ENCODE peak calls at places on chromosomes 4 and X, in five cellular contexts. Q is IMR-90, P is esophagus squamous epithelium, A is Calu3, D is mucosa of descending colon. R is an unnamed sample.

GRCh38 chr4:27278615-27279014 is 418.0 kb downstream of the STIM2 start:
- DNase-seq in D (peak; percentile 49), A (peak; percentile 34), P (no peak), Q (peak; percentile 7), R (peak; percentile 1)

GRCh38 chrX:39158801-39159657 is 357.8 kb downstream of the MID1IP1 start:
- DNase-seq in D (no peak), A (no peak), Q (peak; percentile 11), P (no peak), R (peak; percentile 90)

GRCh38 chr4:134544303-134544761 is 342.7 kb upstream of the PABPC4L start:
- DNase-seq in D (no peak), P (no peak), Q (no peak), A (no peak), R (no peak)

GRCh38 chrX:37846141-37846540 is 1.2 kb downstream of the DYNLT3 start:
- DNase-seq in Q (peak; percentile 18), D (no peak), P (no peak), A (no peak), R (no peak)

GRCh38 chr4:93199492-93199891 is 629.1 kb upstream of the ATOH1 start:
- DNase-seq in D (no peak), A (no peak), P (no peak), Q (peak; percentile 29), R (peak; percentile 6)

GRCh38 chr4:155900402-155900801 is 3.1 kb upstream of the TDO2 start:
- DNase-seq in P (no peak), D (no peak), Q (peak; percentile 72), A (no peak), R (peak; percentile 31)

GRCh38 chrX:56764153-56764974 is 35.3 kb downstream of the NBDY start:
- DNase-seq in P (no peak), D (peak; percentile 58), A (peak; percentile 52), Q (peak; percentile 87), R (peak; percentile 48)

GRCh38 chr4:82748176-82748575 is 50.4 kb downstream of the SCD5 start:
- DNase-seq in Q (peak; percentile 65), D (no peak), A (no peak), P (no peak), R (no peak)

GRCh38 chr4:6749340-6750171 is 33.0 kb upstream of the KIAA0232 start:
- DNase-seq in Q (peak; percentile 33), A (peak; percentile 61), P (peak; percentile 30), D (peak; percentile 92), R (peak; percentile 15)

GRCh38 chr4:7166981-7167700 is 25.2 kb upstream of the SORCS2 start:
- DNase-seq in A (no peak), Q (no peak), D (peak; percentile 40), P (no peak), R (no peak)

GRCh38 chr4:83307920-83308319 is 23.3 kb upstream of the COQ2 start:
- DNase-seq in P (no peak), D (no peak), A (no peak), Q (no peak), R (no peak)

GRCh38 chr4:119510750-119511149 is 117.9 kb downstream of the PDE5A start:
- DNase-seq in D (no peak), P (no peak), Q (peak; percentile 48), A (no peak), R (no peak)

GRCh38 chr4:47704693-47705325 is 133.1 kb downstream of the CORIN start:
- DNase-seq in Q (peak; percentile 37), A (peak; percentile 42), D (peak; percentile 21), P (no peak), R (peak; percentile 35)

GRCh38 chr4:74635074-74635473 is 159.2 kb downstream of the BTC start:
- DNase-seq in A (no peak), Q (no peak), D (no peak), P (no peak), R (no peak)

GRCh38 chrX:129759576-129760061 is 20.1 kb upstream of the SASH3 start:
- DNase-seq in P (no peak), D (peak; percentile 31), A (peak; percentile 39), Q (peak; percentile 83), R (peak; percentile 57)

GRCh38 chrX:22542641-22543040 is 269.9 kb downstream of the CBLL2 start:
- DNase-seq in D (no peak), Q (peak; percentile 8), P (no peak), A (no peak), R (no peak)

GRCh38 chr4:81314897-81315470 is 100.0 kb upstream of the PRKG2 start:
- DNase-seq in P (no peak), Q (peak; percentile 80), A (no peak), D (no peak), R (peak; percentile 40)

GRCh38 chr4:95898226-95898625 is 58.3 kb downstream of the PDHA2 start:
- DNase-seq in A (no peak), P (no peak), D (no peak), Q (no peak), R (no peak)

GRCh38 chr4:144350706-144351105 is 210.2 kb upstream of the GYPA start:
- DNase-seq in D (no peak), A (no peak), Q (no peak), P (no peak), R (peak; percentile 39)

GRCh38 chr4:34920032-34920431 is 1324.3 kb downstream of the ARAP2 start:
- DNase-seq in A (no peak), Q (no peak), D (no peak), P (no peak), R (no peak)

GRCh38 chrX:12758291-12758690 is 32.9 kb upstream of the PRPS2 start:
- DNase-seq in Q (no peak), P (no peak), D (no peak), A (no peak), R (no peak)

GRCh38 chr4:174358823-174359222 is 75.1 kb downstream of the CEP44 start:
- DNase-seq in D (no peak), P (no peak), A (no peak), Q (peak; percentile 67), R (peak; percentile 62)

DNA sequence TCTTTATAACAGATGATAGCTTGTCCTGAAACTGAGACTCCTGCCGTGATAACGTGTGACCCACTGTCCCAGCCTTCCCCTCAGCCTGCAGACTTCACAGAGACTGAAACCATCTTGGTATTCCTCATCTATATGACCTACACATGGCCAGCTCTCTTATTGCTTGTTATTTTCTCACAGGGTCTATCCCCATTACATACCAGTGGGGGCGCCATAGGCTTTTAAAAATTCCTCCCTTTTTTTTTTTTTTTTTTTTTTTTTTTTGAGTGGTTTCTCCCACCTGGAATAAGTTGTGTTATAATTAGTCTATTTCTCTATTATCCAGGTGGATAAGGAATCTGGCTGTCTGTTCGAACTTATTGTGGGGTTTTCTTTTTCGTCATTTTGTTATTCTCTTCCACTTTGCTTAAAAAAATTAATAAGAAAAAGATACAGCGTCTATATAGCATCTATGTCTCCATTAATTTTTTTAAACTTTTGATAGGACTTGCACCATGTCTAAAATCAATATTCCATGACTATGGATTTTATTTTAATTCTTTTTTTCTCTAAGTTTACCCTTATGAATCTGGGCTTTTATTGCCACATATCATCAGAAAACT is 47.2 kb downstream of the GYG2 start:
- DNase-seq in D (no peak), P (no peak), Q (no peak), A (peak; percentile 10), R (no peak)
- TF ChIP-seq CTCF in D (no peak), P (no peak), Q (peak; percentile 37), A (no peak), R (peak; percentile 51)

DNA sequence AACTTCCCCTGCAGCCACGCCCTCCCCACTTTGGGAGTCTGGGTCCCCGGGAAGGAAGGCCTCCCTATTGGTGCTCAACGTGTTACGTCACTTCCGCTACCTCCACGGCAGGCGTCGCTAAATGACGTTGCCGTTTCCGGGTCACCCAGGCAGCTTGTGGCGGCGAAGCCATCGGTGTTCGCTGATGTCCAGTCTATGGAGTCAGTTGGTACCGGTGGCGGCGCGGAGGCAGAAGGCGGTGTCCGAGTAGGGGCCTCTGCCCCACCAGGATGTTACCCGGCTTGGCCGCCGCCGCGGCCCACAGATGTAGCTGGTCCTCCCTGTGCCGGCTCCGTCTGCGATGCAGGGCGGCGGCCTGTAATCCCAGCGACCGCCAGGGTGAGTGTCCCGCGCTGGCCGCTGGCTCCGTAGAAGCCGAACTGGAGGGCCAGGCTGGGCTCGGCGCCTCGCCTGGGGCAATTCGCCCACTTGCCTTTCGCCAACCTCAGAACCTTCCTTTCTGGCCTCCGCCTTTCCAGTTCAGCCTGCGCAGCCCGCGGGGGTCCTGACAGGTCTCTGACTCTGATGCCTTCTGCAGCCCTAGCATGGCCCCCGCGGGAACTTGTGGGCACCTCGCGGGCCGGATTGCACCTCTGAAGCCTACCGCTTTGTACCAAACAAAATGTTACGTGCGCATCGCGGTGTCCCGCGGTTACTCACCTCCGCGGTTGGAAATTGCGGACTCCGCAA is at the start of gene SLC30A9:
- DNase-seq in Q (peak; percentile 94), A (peak; percentile 85), P (peak; percentile 68), D (peak; percentile 98), R (peak; percentile 92)
- TF ChIP-seq CTCF in Q (peak; percentile 26), A (no peak), P (peak; percentile 44), D (no peak), R (peak; percentile 60)

DNA sequence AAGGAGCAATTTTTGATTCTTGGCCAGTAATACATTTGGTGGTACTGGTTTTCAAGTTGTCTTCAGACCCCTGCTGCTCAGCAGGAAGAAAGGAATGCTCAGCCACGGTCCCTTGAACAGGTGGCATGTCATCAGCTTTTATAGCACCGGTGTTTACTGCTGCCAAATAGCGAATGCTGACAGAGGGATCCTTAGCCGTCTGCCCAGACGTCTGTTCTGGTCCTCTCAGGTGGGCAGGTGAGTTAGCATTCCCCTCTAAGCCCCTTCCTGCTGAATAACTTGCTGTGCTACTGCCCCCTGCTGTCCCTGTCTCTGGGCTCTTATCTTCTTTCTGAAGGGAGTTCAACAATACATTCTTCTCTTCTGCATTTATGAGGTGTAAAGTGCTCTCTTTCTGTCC is 28.4 kb downstream of the BOD1L1 start:
- DNase-seq in D (no peak), P (no peak), A (no peak), Q (no peak), R (no peak)
- TF ChIP-seq CTCF in D (no peak), P (no peak), A (no peak), Q (peak; percentile 3), R (peak; percentile 62)

DNA sequence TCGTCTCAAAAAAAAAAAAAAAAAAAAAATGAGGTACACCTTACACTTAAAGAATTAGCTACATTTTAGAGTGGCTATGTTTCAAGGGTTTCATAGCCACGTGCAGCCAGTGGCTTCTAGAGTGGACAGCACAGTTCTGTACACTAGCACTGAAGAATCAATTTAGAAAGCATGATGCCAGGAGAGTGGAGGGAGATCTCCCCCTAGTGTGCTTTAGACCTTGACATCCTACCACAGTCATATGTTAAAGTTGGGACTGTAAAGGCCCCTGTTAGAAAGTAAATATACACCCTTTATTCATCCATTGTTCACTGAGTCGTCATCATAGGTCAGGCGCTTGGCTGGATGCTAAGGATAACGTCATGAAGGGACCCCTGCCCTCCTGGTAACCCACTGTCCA is 179.4 kb downstream of the QDPR start:
- DNase-seq in Q (no peak), A (no peak), D (no peak), P (no peak), R (no peak)
- TF ChIP-seq CTCF in Q (peak; percentile 19), A (no peak), D (no peak), P (no peak), R (peak; percentile 9)

R was measured in brain microvascular endothelial cell.